ENCODE peak calls at places on chromosomes 11 and 22, in ten cellular contexts. S is psoas muscle, L is kidney, Q is HuH-7, M is A172, I is aorta, N is NCI-H1694, B is AML-193, Y is stomach, H is T-helper 1 cell. D is an unnamed sample.
A peak's percentile ranks its signal among the peaks of the same experiment; 100 is the strongest.

GRCh38 chr11:127451852-127452251 is 451.3 kb upstream of the KIRREL3 start:
- DNase-seq in S (peak; percentile 11), L (no peak), Q (no peak), M (no peak), I (no peak), N (no peak), B (no peak), Y (no peak), H (no peak), D (no peak)

GRCh38 chr11:68959465-68960298 is 21.1 kb downstream of the MRGPRD start:
- DNase-seq in S (no peak), L (peak; percentile 69), Q (no peak), M (no peak), I (peak; percentile 42), N (no peak), B (no peak), Y (no peak), H (no peak), D (no peak)

GRCh38 chr22:17890245-17890671 is 116.0 kb upstream of the BID start:
- DNase-seq in S (peak; percentile 52), L (no peak), Q (peak; percentile 26), M (peak; percentile 45), I (no peak), N (no peak), B (no peak), Y (no peak), H (no peak), D (no peak)

GRCh38 chr22:30887418-30887817 is 81.2 kb downstream of the MORC2 start:
- DNase-seq in S (no peak), L (peak; percentile 59), Q (no peak), M (no peak), I (no peak), N (no peak), B (no peak), Y (no peak), H (no peak), D (no peak)

GRCh38 chr22:33382427-33382826 is 324.2 kb upstream of the SYN3 start:
- DNase-seq in S (no peak), L (no peak), Q (no peak), M (no peak), I (no peak), N (no peak), B (no peak), Y (no peak), H (no peak), D (no peak)

GRCh38 chr22:27220349-27220748 is 563.0 kb downstream of the MIAT start:
- DNase-seq in S (peak; percentile 27), L (no peak), Q (no peak), M (peak; percentile 56), I (no peak), N (no peak), B (no peak), Y (no peak), H (no peak), D (no peak)

GRCh38 chr22:19723990-19724827 is 870 bp downstream of the GP1BB start:
- DNase-seq in S (no peak), L (no peak), Q (peak; percentile 89), M (no peak), I (no peak), N (no peak), B (no peak), Y (no peak), H (no peak), D (peak; percentile 70)

GRCh38 chr11:38788591-38788990 is 2190.6 kb upstream of the RAG2 start:
- DNase-seq in S (no peak), L (no peak), Q (no peak), M (no peak), I (no peak), N (no peak), B (no peak), Y (no peak), H (no peak), D (no peak)

GRCh38 chr11:68934666-68935065 is 31.0 kb downstream of the IGHMBP2 start:
- DNase-seq in S (no peak), L (peak; percentile 41), Q (no peak), M (no peak), I (no peak), N (no peak), B (no peak), Y (no peak), H (no peak), D (no peak)

GRCh38 chr11:93570759-93571413 is 27.7 kb upstream of the SMCO4 start:
- DNase-seq in S (peak; percentile 25), L (no peak), Q (peak; percentile 21), M (peak; percentile 31), I (no peak), N (no peak), B (no peak), Y (no peak), H (no peak), D (no peak)

GRCh38 chr11:45880772-45881570 is 4.5 kb upstream of the MAPK8IP1 start:
- DNase-seq in S (no peak), L (no peak), Q (no peak), M (no peak), I (no peak), N (peak; percentile 72), B (no peak), Y (no peak), H (no peak), D (no peak)

D was measured in endothelial cell of umbilical vein.